ENCODE peak calls at places on chromosome 2, in five cellular contexts. B is psoas muscle, S is Calu3, N is kidney epithelial cell, A is dorsolateral prefrontal cortex. V is an unnamed sample.

GRCh38 chr2:64852771-64853241 is 136.4 kb upstream of the SLC1A4 start:
- DNase-seq in B (no peak), A (no peak), N (no peak), S (no peak), V (no peak)

GRCh38 chr2:217742837-217743236 is 260.0 kb downstream of the TNS1 start:
- DNase-seq in N (no peak), B (no peak), S (no peak), A (no peak), V (no peak)

GRCh38 chr2:181393472-181393871 is 63.7 kb upstream of the ITGA4 start:
- DNase-seq in A (no peak), N (peak), B (no peak), S (peak), V (no peak)

GRCh38 chr2:221791840-221792239 is 219.7 kb upstream of the EPHA4 start:
- DNase-seq in N (no peak), B (no peak), A (no peak), S (no peak), V (no peak)

GRCh38 chr2:47561371-47561770 is 158.4 kb downstream of the MSH2 start:
- DNase-seq in S (no peak), A (no peak), B (no peak), N (no peak), V (no peak)

GRCh38 chr2:227655454-227655853 is 11.2 kb upstream of the SCYGR5 start:
- DNase-seq in N (peak), A (no peak), B (no peak), S (peak), V (no peak)

GRCh38 chr2:69235863-69236262 is 151.2 kb downstream of the GFPT1 start:
- DNase-seq in A (no peak), N (no peak), S (no peak), B (no peak), V (no peak)

GRCh38 chr2:19505199-19506136 is 147.0 kb upstream of the OSR1 start:
- DNase-seq in S (no peak), B (no peak), A (no peak), N (no peak), V (no peak)

GRCh38 chr2:9708683-9709538 is 78.1 kb upstream of the YWHAQ start:
- DNase-seq in A (no peak), S (no peak), N (no peak), B (no peak), V (no peak)

GRCh38 chr2:6181525-6182270 is 489.5 kb downstream of the SOX11 start:
- DNase-seq in N (peak), B (no peak), A (no peak), S (no peak), V (no peak)

GRCh38 chr2:201257381-201257940 is 2.9 kb upstream of the CASP8 start:
- DNase-seq in B (peak), N (no peak), S (peak), A (no peak), V (no peak)

GRCh38 chr2:50143822-50144575 is 887.9 kb downstream of the NRXN1 start:
- DNase-seq in S (peak), B (no peak), N (peak), A (no peak), V (no peak)

GRCh38 chr2:8234253-8234652 is 447.6 kb upstream of the ID2 start:
- DNase-seq in N (no peak), A (no peak), B (no peak), S (no peak), V (no peak)

GRCh38 chr2:220533485-220533884 is 906.1 kb downstream of the SLC4A3 start:
- DNase-seq in A (no peak), B (no peak), S (peak), N (no peak), V (no peak)

GRCh38 chr2:46876741-46877384 is 38.7 kb downstream of the MCFD2 start:
- DNase-seq in B (no peak), N (no peak), A (no peak), S (peak), V (no peak)

GRCh38 chr2:8576525-8577157 is 105.2 kb upstream of the ID2 start:
- DNase-seq in N (no peak), S (no peak), A (no peak), B (no peak), V (peak)

GRCh38 chr2:120711694-120712093 is 24.0 kb upstream of the GLI2 start:
- DNase-seq in A (no peak), S (no peak), N (no peak), B (no peak), V (no peak)

GRCh38 chr2:236180831-236181453 is 12.8 kb upstream of the GBX2 start:
- DNase-seq in N (no peak), B (no peak), A (no peak), S (peak), V (peak)

GRCh38 chr2:148640767-148641166 is 3.8 kb upstream of the EPC2 start:
- DNase-seq in A (no peak), S (no peak), N (no peak), B (no peak), V (no peak)

GRCh38 chr2:198326431-198326830 is 522.0 kb downstream of the PLCL1 start:
- DNase-seq in N (no peak), B (no peak), A (no peak), S (no peak), V (no peak)

GRCh38 chr2:224984641-224985040 is 57.6 kb downstream of the DOCK10 start:
- DNase-seq in B (no peak), N (no peak), A (no peak), S (no peak), V (no peak)

GRCh38 chr2:51829477-51829876 is 797.5 kb upstream of the NRXN1 start:
- DNase-seq in N (no peak), S (no peak), A (no peak), B (no peak), V (no peak)

GRCh38 chr2:130822766-130823165 is 13.9 kb upstream of the ARHGEF4 start:
- DNase-seq in N (no peak), B (no peak), S (no peak), A (no peak), V (no peak)

GRCh38 chr2:165141601-165142000 is 62.2 kb downstream of the SCN3A start:
- DNase-seq in N (no peak), B (no peak), A (no peak), S (no peak), V (no peak)

GRCh38 chr2:99682280-99683060 is 192.7 kb upstream of the REV1 start:
- DNase-seq in S (no peak), A (no peak), N (no peak), B (no peak), V (no peak)

GRCh38 chr2:138831154-138831553 is 51.0 kb upstream of the NXPH2 start:
- DNase-seq in S (no peak), B (no peak), N (no peak), A (no peak), V (no peak)
- TF ChIP-seq CTCF in S (no peak), B (no peak), N (no peak), A (no peak), V (no peak)

GRCh38 chr2:218889937-218890336 is 9.3 kb downstream of the WNT10A start:
- DNase-seq in S (no peak), N (no peak), A (no peak), B (no peak), V (no peak)

GRCh38 chr2:218886461-218886947 is 5.9 kb downstream of the WNT10A start:
- DNase-seq in N (no peak), A (peak), B (no peak), S (no peak), V (no peak)

GRCh38 chr2:218890369-218890768 is 9.7 kb downstream of the WNT10A start:
- DNase-seq in S (no peak), N (no peak), B (no peak), A (no peak), V (no peak)

GRCh38 chr2:218887079-218887478 is 6.4 kb downstream of the WNT10A start:
- DNase-seq in N (no peak), A (no peak), S (no peak), B (no peak), V (no peak)

GRCh38 chr2:218888341-218888740 is 7.7 kb downstream of the WNT10A start:
- DNase-seq in S (no peak), N (no peak), A (no peak), B (no peak), V (no peak)
- TF ChIP-seq CTCF in S (no peak), N (no peak), A (no peak), B (no peak), V (no peak)

GRCh38 chr2:109173311-109174171 is 44.5 kb downstream of the SH3RF3 start:
- DNase-seq in B (peak), A (no peak), N (no peak), S (no peak), V (peak)

GRCh38 chr2:109172556-109173105 is 43.6 kb downstream of the SH3RF3 start:
- DNase-seq in A (no peak), S (no peak), B (no peak), N (no peak), V (no peak)

GRCh38 chr2:109170645-109171044 is 41.6 kb downstream of the SH3RF3 start:
- DNase-seq in S (no peak), N (no peak), A (no peak), B (no peak), V (no peak)

GRCh38 chr2:109174214-109174613 is 45.2 kb downstream of the SH3RF3 start:
- DNase-seq in S (no peak), N (no peak), B (no peak), A (no peak), V (no peak)

DNA sequence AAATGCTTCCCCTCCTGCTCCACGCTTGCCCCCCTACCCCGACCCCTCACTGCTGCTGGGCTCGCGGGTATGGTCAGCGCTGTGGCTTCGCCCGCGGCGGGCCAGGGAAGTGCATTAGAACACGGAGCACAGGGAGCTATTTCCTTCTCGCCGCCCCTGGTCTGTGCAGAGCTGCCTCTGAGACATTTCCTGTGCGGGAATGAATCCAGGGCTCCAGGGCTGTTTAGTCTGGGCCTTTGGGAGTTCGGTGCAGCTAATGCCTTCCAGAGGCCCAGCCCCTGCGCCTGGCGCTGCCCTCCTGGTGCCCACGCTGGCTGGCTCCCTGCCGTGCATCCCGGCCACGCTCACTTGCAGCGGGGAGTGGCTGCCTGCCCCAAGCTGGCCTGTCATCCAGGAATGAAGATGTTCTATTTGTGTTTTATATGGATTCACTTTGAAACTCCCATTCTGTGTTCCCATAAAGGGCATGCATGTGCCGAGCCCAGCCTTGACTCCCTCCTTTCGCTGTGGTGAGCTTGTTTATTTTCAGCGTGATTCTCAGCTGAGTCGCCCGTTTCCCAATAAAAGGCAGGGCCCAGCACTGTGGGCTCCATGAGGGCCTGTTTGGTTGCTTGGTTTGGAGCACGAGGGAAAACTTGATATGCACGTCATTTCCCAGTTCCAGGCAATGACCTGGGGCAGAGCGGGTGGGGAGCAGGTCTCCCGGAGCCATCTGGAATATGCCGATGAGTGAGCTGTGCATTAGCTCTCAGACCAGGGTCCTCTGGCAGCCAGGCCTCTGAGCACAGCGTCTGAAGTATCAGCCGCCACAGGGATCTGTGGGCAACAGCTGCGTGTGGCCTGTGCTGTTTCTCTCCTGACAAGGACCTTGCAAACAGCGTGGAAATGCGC is 42.7 kb downstream of the SH3RF3 start:
- DNase-seq in A (no peak), S (no peak), N (peak), B (peak), V (peak)
- TF ChIP-seq CTCF in A (no peak), S (no peak), N (no peak), B (peak), V (peak)

DNA sequence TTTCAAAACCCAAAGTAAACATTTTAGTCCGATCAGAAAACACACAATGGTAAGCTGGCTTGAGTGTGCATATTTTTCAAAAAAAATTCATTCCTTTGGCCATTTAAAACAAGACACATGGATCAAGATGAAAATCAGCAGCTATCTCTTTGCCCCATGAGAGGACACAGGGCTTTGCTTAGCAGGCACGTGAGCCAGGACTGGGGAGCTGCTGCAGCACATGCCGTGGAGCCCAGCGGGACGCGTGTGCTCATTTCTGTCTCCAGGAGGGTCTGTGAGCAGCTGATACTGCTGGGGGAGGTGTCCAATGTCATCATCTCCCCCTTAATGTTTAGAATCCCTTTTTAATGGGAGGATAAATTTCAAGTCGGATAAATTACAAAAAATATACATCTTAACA is 49.8 kb upstream of the CNGA3 start:
- DNase-seq in S (no peak), A (no peak), B (no peak), N (no peak), V (no peak)
- TF ChIP-seq CTCF in S (no peak), A (no peak), B (no peak), N (no peak), V (no peak)

DNA sequence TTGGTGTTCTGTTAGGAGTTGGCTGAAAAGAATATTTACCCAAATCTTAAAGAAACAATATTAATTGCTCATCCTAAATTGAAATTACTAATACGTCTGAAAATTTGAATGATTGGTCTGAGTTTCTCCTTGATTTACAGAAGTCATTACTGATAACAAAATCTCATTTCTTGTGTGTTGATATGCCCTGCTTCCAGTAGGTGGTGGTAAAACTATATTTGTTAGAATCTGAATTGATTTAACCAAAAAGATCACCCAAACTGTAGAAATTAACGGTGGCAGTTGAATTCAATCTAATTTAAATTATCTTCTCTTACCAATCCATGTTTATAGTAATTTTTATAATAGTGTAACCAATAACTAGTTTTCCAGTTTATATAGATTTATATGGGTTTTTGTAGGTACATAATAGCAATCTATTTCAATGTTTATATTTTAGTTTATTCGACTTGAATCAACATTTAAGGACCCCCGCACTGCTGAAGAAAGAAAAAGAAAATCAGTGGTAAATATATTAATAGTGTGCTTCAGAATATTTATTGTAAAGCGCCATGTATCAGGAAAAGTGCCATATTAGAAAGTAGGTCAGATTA is 38.3 kb downstream of the PAPOLG start:
- DNase-seq in S (no peak), A (no peak), B (no peak), N (no peak), V (no peak)
- TF ChIP-seq CTCF in S (no peak), A (peak), B (peak), N (peak), V (peak)

GRCh38 chr2:62724886-62725711 is 19.6 kb downstream of the EHBP1 start:
- DNase-seq in A (peak), N (no peak), S (peak), B (no peak), V (peak)

GRCh38 chr2:62725712-62726055 is 20.2 kb downstream of the EHBP1 start:
- DNase-seq in B (no peak), N (no peak), A (no peak), S (no peak), V (no peak)

GRCh38 chr2:62722679-62723078 is 17.2 kb downstream of the EHBP1 start:
- DNase-seq in N (no peak), S (no peak), A (no peak), B (no peak), V (no peak)

GRCh38 chr2:62723253-62723652 is 17.7 kb downstream of the EHBP1 start:
- DNase-seq in S (no peak), N (no peak), A (no peak), B (no peak), V (no peak)

GRCh38 chr2:62724106-62724505 is 18.6 kb downstream of the EHBP1 start:
- DNase-seq in A (no peak), S (no peak), B (no peak), N (no peak), V (no peak)
- TF ChIP-seq CTCF in A (no peak), S (no peak), B (no peak), N (no peak), V (no peak)

DNA sequence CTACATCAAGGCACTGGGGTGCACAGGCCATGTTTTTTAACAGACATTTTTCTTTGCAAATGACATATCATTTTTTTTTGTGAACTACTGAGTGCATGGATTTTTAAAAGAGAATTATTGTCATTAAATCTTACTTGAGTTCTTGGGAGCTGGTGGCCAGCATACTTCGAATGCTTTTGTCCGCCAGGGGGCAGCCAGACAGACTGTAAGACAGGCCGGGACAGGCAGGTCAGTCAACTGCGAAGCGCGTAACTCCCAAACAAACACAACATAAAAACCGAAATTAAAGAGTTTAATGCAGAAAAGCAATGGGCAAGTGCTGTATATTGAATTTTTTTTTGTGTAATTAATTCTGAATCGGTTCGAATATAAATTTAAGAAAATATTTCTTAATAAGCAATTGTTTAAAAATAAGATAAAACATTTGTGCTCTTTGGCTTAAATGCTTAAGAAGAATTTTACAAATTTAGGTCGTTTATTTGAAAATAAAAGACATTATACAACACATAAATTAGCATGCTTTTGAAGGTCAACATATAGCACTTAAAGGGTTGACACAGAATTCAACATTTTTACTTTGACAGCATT is 142.2 kb upstream of the PXDN start:
- DNase-seq in A (peak), S (peak), B (peak), N (peak), V (no peak)
- TF ChIP-seq CTCF in A (peak), S (no peak), B (peak), N (peak), V (peak)

DNA sequence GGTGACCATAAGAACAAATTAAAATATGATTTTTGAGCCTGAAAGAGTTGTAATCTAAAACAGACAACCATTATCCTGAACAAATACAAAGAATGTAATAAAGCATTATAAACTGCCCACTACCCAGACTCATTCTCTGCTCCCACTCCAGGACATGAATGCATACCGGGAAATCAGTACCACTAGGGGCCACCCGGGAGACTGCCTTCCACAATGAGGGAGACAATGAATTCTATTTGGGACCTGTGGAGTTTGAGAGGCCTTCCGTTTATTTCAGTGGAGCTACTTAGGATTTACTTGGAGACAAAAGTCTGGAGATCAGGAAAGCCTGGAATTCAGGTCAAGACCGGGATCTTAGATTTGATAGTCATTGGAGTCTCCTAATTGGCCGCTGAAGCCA is 50.0 kb downstream of the NAB1 start:
- DNase-seq in B (no peak), S (peak), A (no peak), N (no peak), V (no peak)
- TF ChIP-seq CTCF in B (no peak), S (peak), A (no peak), N (peak), V (no peak)

GRCh38 chr2:239307221-239307569 is 93.6 kb downstream of the HDAC4 start:
- DNase-seq in S (no peak), A (no peak), B (no peak), N (no peak), V (no peak)

GRCh38 chr2:239309398-239310245 is 91.2 kb downstream of the HDAC4 start:
- DNase-seq in N (no peak), S (no peak), A (no peak), B (no peak), V (peak)

GRCh38 chr2:239310401-239311061 is 90.3 kb downstream of the HDAC4 start:
- DNase-seq in N (no peak), B (peak), A (no peak), S (no peak), V (peak)

GRCh38 chr2:239307921-239308620 is 92.7 kb downstream of the HDAC4 start:
- DNase-seq in B (peak), A (no peak), N (no peak), S (no peak), V (peak)

GRCh38 chr2:239308696-239309397 is 92.0 kb downstream of the HDAC4 start:
- DNase-seq in S (no peak), N (no peak), A (no peak), B (peak), V (peak)
- TF ChIP-seq CTCF in S (no peak), N (no peak), A (no peak), B (no peak), V (no peak)

GRCh38 chr2:54085069-54085468 is 30.3 kb upstream of the ACYP2 start:
- DNase-seq in B (no peak), S (no peak), A (peak), N (no peak), V (no peak)
- TF ChIP-seq CTCF in B (no peak), S (no peak), A (no peak), N (no peak), V (no peak)

V was measured in sigmoid colon.